ENCODE peak calls at places on chromosomes 13 and 19, in four cellular contexts. One of them, this sample, is unnamed.

GRCh38 chr19:588093-588742 is 1.5 kb upstream of the HCN2 start:
- DNase-seq in fibroblast of villous mesenchyme: peak; percentile 86
- DNase-seq in NB4: peak; percentile 77
- DNase-seq in breast epithelium: peak; percentile 52
- DNase-seq in this sample: peak; percentile 69

GRCh38 chr19:12913011-12913561 is 6.0 kb downstream of the SYCE2 start:
- DNase-seq in fibroblast of villous mesenchyme: peak; percentile 52
- DNase-seq in NB4: no peak
- DNase-seq in breast epithelium: peak; percentile 85
- DNase-seq in this sample: peak; percentile 67

GRCh38 chr19:10510301-10510802 is 6.9 kb downstream of the S1PR5 start:
- DNase-seq in fibroblast of villous mesenchyme: no peak
- DNase-seq in NB4: peak; percentile 67
- DNase-seq in breast epithelium: no peak
- DNase-seq in this sample: no peak

GRCh38 chr13:19155321-19155861 is 26.2 kb downstream of the TUBA3C start:
- DNase-seq in fibroblast of villous mesenchyme: no peak
- DNase-seq in NB4: peak; percentile 70
- DNase-seq in breast epithelium: no peak
- DNase-seq in this sample: no peak

GRCh38 chr13:33611016-33611805 is 206.7 kb upstream of the RFC3 start:
- DNase-seq in fibroblast of villous mesenchyme: peak; percentile 78
- DNase-seq in NB4: no peak
- DNase-seq in breast epithelium: peak; percentile 22
- DNase-seq in this sample: peak; percentile 10

GRCh38 chr19:41222240-41222639 is 3.2 kb downstream of the AXL start:
- DNase-seq in fibroblast of villous mesenchyme: no peak
- DNase-seq in NB4: no peak
- DNase-seq in breast epithelium: no peak
- DNase-seq in this sample: no peak

GRCh38 chr19:35154535-35155406 is at the start of gene FXYD5:
- DNase-seq in fibroblast of villous mesenchyme: peak; percentile 82
- DNase-seq in NB4: peak; percentile 84
- DNase-seq in breast epithelium: no peak
- DNase-seq in this sample: peak; percentile 80

GRCh38 chr13:48311223-48311622 is 7.7 kb downstream of the RB1 start:
- DNase-seq in fibroblast of villous mesenchyme: no peak
- DNase-seq in NB4: no peak
- DNase-seq in breast epithelium: no peak
- DNase-seq in this sample: no peak

GRCh38 chr19:18254546-18255500 is 19.4 kb downstream of the IQCN start:
- DNase-seq in fibroblast of villous mesenchyme: no peak
- DNase-seq in NB4: no peak
- DNase-seq in breast epithelium: no peak
- DNase-seq in this sample: no peak

GRCh38 chr13:99357920-99358319 is 50.7 kb upstream of the GPR183 start:
- DNase-seq in fibroblast of villous mesenchyme: no peak
- DNase-seq in NB4: no peak
- DNase-seq in breast epithelium: no peak
- DNase-seq in this sample: no peak

GRCh38 chr19:41936416-41936850 is 8.2 kb upstream of the ERFL start:
- DNase-seq in fibroblast of villous mesenchyme: peak; percentile 13
- DNase-seq in NB4: no peak
- DNase-seq in breast epithelium: no peak
- DNase-seq in this sample: no peak

GRCh38 chr19:17473041-17473440 is 2.7 kb downstream of the SLC27A1 start:
- DNase-seq in fibroblast of villous mesenchyme: peak; percentile 81
- DNase-seq in NB4: peak; percentile 93
- DNase-seq in breast epithelium: no peak
- DNase-seq in this sample: peak; percentile 87

GRCh38 chr19:33368074-33368864 is 5.2 kb upstream of the CEBPG start:
- DNase-seq in fibroblast of villous mesenchyme: peak; percentile 6
- DNase-seq in NB4: no peak
- DNase-seq in breast epithelium: no peak
- DNase-seq in this sample: peak; percentile 74

GRCh38 chr13:24050292-24050711 is 110.2 kb upstream of the SPATA13 start:
- DNase-seq in fibroblast of villous mesenchyme: peak; percentile 76
- DNase-seq in NB4: no peak
- DNase-seq in breast epithelium: peak; percentile 49
- DNase-seq in this sample: peak; percentile 81

GRCh38 chr19:15096223-15096622 is 11.0 kb upstream of the SYDE1 start:
- DNase-seq in fibroblast of villous mesenchyme: no peak
- DNase-seq in NB4: no peak
- DNase-seq in breast epithelium: no peak
- DNase-seq in this sample: no peak

GRCh38 chr13:98519976-98520375 is 56.9 kb downstream of the STK24 start:
- DNase-seq in fibroblast of villous mesenchyme: no peak
- DNase-seq in NB4: no peak
- DNase-seq in breast epithelium: no peak
- DNase-seq in this sample: no peak

GRCh38 chr13:77362166-77362565 is 35.3 kb upstream of the MYCBP2 start:
- DNase-seq in fibroblast of villous mesenchyme: no peak
- DNase-seq in NB4: no peak
- DNase-seq in breast epithelium: no peak
- DNase-seq in this sample: no peak

GRCh38 chr19:3389446-3389778 is 23.0 kb downstream of the NFIC start:
- DNase-seq in fibroblast of villous mesenchyme: no peak
- DNase-seq in NB4: no peak
- DNase-seq in breast epithelium: no peak
- DNase-seq in this sample: no peak

GRCh38 chr13:41506312-41506711 is 49.0 kb downstream of the RGCC start:
- DNase-seq in fibroblast of villous mesenchyme: peak; percentile 35
- DNase-seq in NB4: no peak
- DNase-seq in breast epithelium: no peak
- DNase-seq in this sample: no peak
- TF ChIP-seq CTCF in fibroblast of villous mesenchyme: no peak
- TF ChIP-seq CTCF in NB4: no peak
- TF ChIP-seq CTCF in breast epithelium: no peak
- TF ChIP-seq CTCF in this sample: no peak

GRCh38 chr13:79941752-79942151 is 399.2 kb downstream of the SPRY2 start:
- DNase-seq in fibroblast of villous mesenchyme: no peak
- DNase-seq in NB4: no peak
- DNase-seq in breast epithelium: no peak
- DNase-seq in this sample: no peak

GRCh38 chr13:79935121-79935520 is 405.8 kb downstream of the SPRY2 start:
- DNase-seq in fibroblast of villous mesenchyme: peak; percentile 61
- DNase-seq in NB4: no peak
- DNase-seq in breast epithelium: no peak
- DNase-seq in this sample: no peak

GRCh38 chr13:79936368-79937136 is 404.4 kb downstream of the SPRY2 start:
- DNase-seq in fibroblast of villous mesenchyme: peak; percentile 94
- DNase-seq in NB4: no peak
- DNase-seq in breast epithelium: peak; percentile 75
- DNase-seq in this sample: peak; percentile 99

GRCh38 chr13:79933389-79933788 is 407.5 kb downstream of the SPRY2 start:
- DNase-seq in fibroblast of villous mesenchyme: no peak
- DNase-seq in NB4: no peak
- DNase-seq in breast epithelium: no peak
- DNase-seq in this sample: no peak

GRCh38 chr13:79937311-79938243 is 403.3 kb downstream of the SPRY2 start:
- DNase-seq in fibroblast of villous mesenchyme: no peak
- DNase-seq in NB4: no peak
- DNase-seq in breast epithelium: no peak
- DNase-seq in this sample: no peak
- H3K4me3 ChIP-seq in fibroblast of villous mesenchyme: no peak overlapping the region
- H3K4me3 ChIP-seq in NB4: no peak overlapping the region
- H3K4me3 ChIP-seq in breast epithelium: no peak overlapping the region
- H3K4me3 ChIP-seq in this sample: no peak overlapping the region

DNA sequence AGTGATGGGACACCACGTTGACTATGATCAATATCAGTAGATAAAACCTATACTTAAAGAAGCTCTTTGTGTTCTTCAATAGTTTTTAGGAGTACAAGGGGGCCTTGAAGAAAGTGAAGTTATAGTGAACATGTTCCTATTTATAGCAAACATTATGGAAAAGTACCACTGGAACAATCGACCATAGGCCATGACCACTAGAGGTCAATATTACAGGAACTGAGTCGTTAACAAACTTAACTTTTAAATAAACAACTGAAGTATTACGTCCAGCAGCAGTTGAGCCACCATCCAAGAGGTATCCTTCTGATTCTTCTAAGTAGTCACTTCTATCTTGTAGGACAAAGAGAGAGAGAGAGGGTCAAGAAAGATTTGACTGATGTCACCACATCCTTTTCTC is 391.0 kb upstream of the SLITRK5 start:
- DNase-seq in fibroblast of villous mesenchyme: no peak
- DNase-seq in NB4: peak; percentile 1
- DNase-seq in breast epithelium: no peak
- DNase-seq in this sample: no peak
- TF ChIP-seq CTCF in fibroblast of villous mesenchyme: peak; percentile 12
- TF ChIP-seq CTCF in NB4: peak; percentile 10
- TF ChIP-seq CTCF in breast epithelium: no peak
- TF ChIP-seq CTCF in this sample: peak; percentile 11

DNA sequence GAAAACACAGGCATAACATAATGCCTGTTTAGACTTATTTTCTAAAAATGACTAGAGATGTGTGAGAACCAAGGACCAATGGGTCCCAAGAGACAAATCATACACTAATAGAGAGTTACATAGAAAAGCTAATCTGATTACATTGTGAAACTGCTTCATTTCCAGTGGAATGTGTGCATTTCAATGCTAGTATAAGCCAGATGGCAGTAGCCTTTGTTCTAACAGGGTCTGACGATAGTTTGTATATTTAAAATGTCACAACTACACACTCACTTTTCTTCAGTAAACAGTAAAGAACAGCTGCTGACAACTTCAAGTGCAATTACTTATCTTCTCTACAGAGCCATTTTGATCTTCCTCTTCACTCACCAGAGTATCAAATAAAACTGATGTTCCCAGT is 4.3 kb upstream of the SLITRK5 start:
- DNase-seq in fibroblast of villous mesenchyme: no peak
- DNase-seq in NB4: no peak
- DNase-seq in breast epithelium: no peak
- DNase-seq in this sample: no peak
- H3K4me3 ChIP-seq in fibroblast of villous mesenchyme: no peak overlapping the region
- H3K4me3 ChIP-seq in NB4: no peak overlapping the region
- H3K4me3 ChIP-seq in breast epithelium: no peak overlapping the region
- H3K4me3 ChIP-seq in this sample: no peak overlapping the region

DNA sequence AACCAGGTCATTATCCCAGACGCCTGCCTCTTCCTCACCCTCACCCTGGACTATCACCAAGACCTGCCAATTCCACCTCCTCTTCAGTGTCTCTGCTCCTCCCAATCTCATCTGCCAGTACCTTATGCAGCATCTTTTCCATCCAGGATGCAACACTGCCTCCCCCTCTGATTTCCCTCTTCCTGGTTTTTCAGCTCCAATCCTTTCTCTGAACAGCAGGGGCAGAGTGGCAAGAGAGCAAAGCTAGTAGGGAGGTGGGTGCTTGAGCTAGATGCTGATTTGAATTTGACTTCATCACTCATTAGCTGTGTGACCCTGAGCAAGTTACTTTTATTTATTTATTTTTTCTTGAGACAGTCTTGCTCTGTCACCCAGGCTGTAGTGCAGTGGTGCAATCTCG is 25.6 kb upstream of the CABP5 start:
- DNase-seq in fibroblast of villous mesenchyme: no peak
- DNase-seq in NB4: no peak
- DNase-seq in breast epithelium: no peak
- DNase-seq in this sample: no peak
- TF ChIP-seq CTCF in fibroblast of villous mesenchyme: no peak
- TF ChIP-seq CTCF in NB4: peak; percentile 12
- TF ChIP-seq CTCF in breast epithelium: no peak
- TF ChIP-seq CTCF in this sample: no peak

DNA sequence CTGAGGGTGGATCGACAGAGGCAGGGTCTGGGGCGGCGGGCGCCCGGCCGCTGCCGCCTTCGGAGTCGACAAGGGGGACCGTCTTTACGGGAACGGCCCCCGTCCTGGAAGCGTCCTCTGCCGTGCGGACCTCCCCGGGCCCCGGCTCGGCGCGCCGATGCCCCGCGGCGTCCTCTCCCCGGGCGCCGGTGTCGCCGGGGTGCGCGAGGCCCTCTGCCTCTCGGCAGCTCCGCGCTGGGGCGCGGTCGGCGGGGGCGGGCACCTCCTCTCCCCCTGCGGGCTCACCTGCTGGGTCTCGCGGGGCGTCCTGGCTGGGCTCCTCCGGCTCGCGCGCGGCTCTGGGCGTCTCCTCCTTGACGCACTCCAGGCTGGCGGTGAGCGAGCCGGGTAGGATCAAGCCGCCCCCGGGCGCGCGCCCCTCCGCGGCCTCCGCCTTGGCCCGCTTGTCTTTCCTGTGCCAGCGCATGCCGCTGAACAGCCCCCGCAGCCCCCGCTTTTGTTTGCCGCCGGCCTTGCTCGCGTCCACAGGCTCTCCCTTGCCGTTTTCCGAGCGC is 1.5 kb downstream of the AMER2 start:
- DNase-seq in fibroblast of villous mesenchyme: no peak
- DNase-seq in NB4: no peak
- DNase-seq in breast epithelium: no peak
- DNase-seq in this sample: no peak
- H3K4me3 ChIP-seq in fibroblast of villous mesenchyme: no peak overlapping the region
- H3K4me3 ChIP-seq in NB4: no peak overlapping the region
- H3K4me3 ChIP-seq in breast epithelium: peak overlapping the region; percentile 36
- H3K4me3 ChIP-seq in this sample: no peak overlapping the region

GRCh38 chr13:113123226-113124150 is 889 bp downstream of the F10 start:
- DNase-seq in fibroblast of villous mesenchyme: no peak
- DNase-seq in NB4: peak; percentile 34
- DNase-seq in breast epithelium: no peak
- DNase-seq in this sample: no peak
- TF ChIP-seq CTCF in fibroblast of villous mesenchyme: peak; percentile 28
- TF ChIP-seq CTCF in NB4: peak; percentile 44
- TF ChIP-seq CTCF in breast epithelium: no peak
- TF ChIP-seq CTCF in this sample: peak; percentile 33

DNA sequence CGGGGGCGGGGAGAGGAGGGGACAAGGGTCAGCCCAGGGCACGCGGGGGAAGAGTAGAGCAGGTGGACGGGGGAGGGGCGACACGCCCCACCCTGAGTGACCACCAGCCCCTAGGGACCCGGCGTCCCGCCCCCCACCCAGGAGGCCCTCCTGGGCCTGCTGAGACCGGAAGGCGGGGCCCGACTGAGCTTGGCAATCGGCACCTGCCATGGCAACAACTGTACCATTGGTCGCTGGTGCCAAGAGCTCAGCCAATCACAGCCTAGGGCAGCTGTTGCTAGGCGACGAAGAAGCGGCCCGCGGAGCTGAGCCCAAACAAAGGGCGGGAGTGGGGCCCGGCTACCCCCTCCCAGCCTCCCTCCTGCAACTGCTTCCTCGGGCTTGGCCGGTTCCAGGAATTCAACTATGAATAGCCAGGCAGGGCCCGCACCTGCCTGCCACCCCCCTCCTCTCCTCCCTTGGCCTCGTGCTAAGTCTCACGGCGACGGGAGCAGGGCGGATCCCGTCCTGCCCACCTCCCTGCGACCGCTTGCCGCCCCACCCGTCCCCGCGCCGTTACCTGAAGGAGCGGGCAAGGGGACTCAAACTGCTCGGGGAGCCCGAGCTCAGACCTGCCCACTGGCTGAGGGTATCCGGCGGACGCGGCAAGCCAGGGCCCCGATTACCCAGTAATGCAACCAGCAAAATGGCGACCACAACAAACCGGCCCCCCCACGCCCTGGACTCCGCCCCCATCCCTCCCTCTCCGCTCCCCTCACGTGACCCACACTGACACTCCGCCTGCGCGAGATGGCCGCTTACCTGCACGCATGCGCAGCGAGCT is at the start of gene DYRK1B:
- DNase-seq in fibroblast of villous mesenchyme: peak; percentile 98
- DNase-seq in NB4: peak; percentile 21
- DNase-seq in breast epithelium: peak; percentile 98
- DNase-seq in this sample: peak; percentile 96
- H3K4me3 ChIP-seq in fibroblast of villous mesenchyme: peak within 1 kb of the TSS; percentile 85
- H3K4me3 ChIP-seq in NB4: no peak within 1 kb of the TSS
- H3K4me3 ChIP-seq in breast epithelium: peak within 1 kb of the TSS; percentile 87
- H3K4me3 ChIP-seq in this sample: peak within 1 kb of the TSS; percentile 79

This sample was measured in fibroblast of mammary gland.